ENCODE peak calls at places on chromosomes 6 and 20, in six cellular contexts. I, G, K, L, J and N are unnamed samples.
A peak's percentile ranks its signal among the peaks of the same experiment; 100 is the strongest.

GRCh38 chr6:129691709-129692108 is 18.3 kb downstream of the ARHGAP18 start:
- DNase-seq in L (no peak), J (no peak), K (no peak), I (no peak), G (no peak), N (no peak)

GRCh38 chr20:53884859-53885654 is 185.3 kb downstream of the BCAS1 start:
- DNase-seq in I (no peak), L (no peak), J (no peak), G (no peak), K (no peak), N (no peak)

GRCh38 chr6:20205722-20206154 is 6.5 kb downstream of the MBOAT1 start:
- DNase-seq in I (no peak), J (no peak), L (no peak), G (no peak), K (no peak), N (no peak)

GRCh38 chr6:147947521-147947920 is 395.1 kb upstream of the SASH1 start:
- DNase-seq in I (no peak), L (no peak), K (no peak), G (no peak), J (no peak), N (no peak)

GRCh38 chr6:56540950-56541600 is 101.6 kb downstream of the DST start:
- DNase-seq in I (no peak), J (no peak), G (no peak), K (no peak), L (no peak), N (no peak)

GRCh38 chr20:50842821-50843220 is 48.0 kb downstream of the BCAS4 start:
- DNase-seq in K (no peak), I (no peak), L (no peak), G (no peak), J (no peak), N (no peak)

GRCh38 chr20:12566596-12566995 is 442.2 kb upstream of the SPTLC3 start:
- DNase-seq in K (no peak), G (no peak), J (no peak), L (no peak), I (no peak), N (no peak)

GRCh38 chr20:6636209-6637159 is 131.0 kb upstream of the BMP2 start:
- DNase-seq in K (peak; percentile 66), I (no peak), L (no peak), J (no peak), G (peak; percentile 64), N (peak; percentile 35)

GRCh38 chr6:26594730-26595632 is 1.8 kb upstream of the ABT1 start:
- DNase-seq in I (no peak), L (peak; percentile 70), J (no peak), G (peak; percentile 77), K (peak; percentile 82), N (no peak)

GRCh38 chr6:140380371-140381218 is 1006.1 kb upstream of the CITED2 start:
- DNase-seq in J (no peak), I (no peak), L (no peak), G (peak; percentile 58), K (no peak), N (no peak)

GRCh38 chr6:132830236-132830799 is 15.9 kb downstream of the RPS12 start:
- DNase-seq in K (peak; percentile 72), L (no peak), I (no peak), J (no peak), G (no peak), N (no peak)

GRCh38 chr6:108782231-108783041 is 65.8 kb upstream of the ARMC2 start:
- DNase-seq in L (peak; percentile 88), J (peak; percentile 81), I (peak; percentile 90), G (peak; percentile 84), K (peak; percentile 92), N (peak; percentile 88)

GRCh38 chr20:24318569-24319352 is 150.7 kb upstream of the SYNDIG1 start:
- DNase-seq in K (no peak), G (no peak), L (no peak), J (no peak), I (no peak), N (no peak)

GRCh38 chr6:25156123-25156522 is 123.1 kb upstream of the CARMIL1 start:
- DNase-seq in G (no peak), I (no peak), K (no peak), J (no peak), L (no peak), N (no peak)

GRCh38 chr20:62203378-62204030 is 16.6 kb downstream of the HRH3 start:
- DNase-seq in I (peak; percentile 30), K (no peak), L (peak; percentile 22), J (no peak), G (no peak), N (no peak)

GRCh38 chr6:119501798-119502483 is 152.4 kb upstream of the MAN1A1 start:
- DNase-seq in L (no peak), I (no peak), J (no peak), K (no peak), G (no peak), N (no peak)

GRCh38 chr6:47083586-47084047 is 41.5 kb upstream of the ADGRF1 start:
- DNase-seq in L (peak; percentile 96), G (peak; percentile 65), J (peak; percentile 93), K (no peak), I (peak; percentile 89), N (peak; percentile 86)

GRCh38 chr6:107459283-107460073 is at the start of gene PDSS2:
- DNase-seq in K (peak; percentile 99), L (peak; percentile 98), J (peak; percentile 99), G (peak; percentile 94), I (peak; percentile 100), N (peak; percentile 100)

GRCh38 chr20:4138056-4138455 is 122.7 kb upstream of the RNF24 start:
- DNase-seq in I (no peak), J (no peak), K (no peak), G (no peak), L (no peak), N (no peak)

GRCh38 chr6:54366647-54367327 is 58.5 kb downstream of the TINAG start:
- DNase-seq in J (no peak), K (no peak), I (no peak), L (no peak), G (peak; percentile 24), N (no peak)

GRCh38 chr6:135182993-135183531 is 2.0 kb downstream of the MYB start:
- DNase-seq in G (peak; percentile 29), I (peak; percentile 70), J (no peak), K (peak; percentile 70), L (no peak), N (peak; percentile 57)

GRCh38 chr6:148435386-148435785 is 92.7 kb downstream of the SASH1 start:
- DNase-seq in K (no peak), J (no peak), L (no peak), I (no peak), G (no peak), N (no peak)

GRCh38 chr6:43606019-43606418 is 23.0 kb downstream of the GTPBP2 start:
- DNase-seq in G (no peak), L (no peak), I (no peak), J (no peak), K (no peak), N (no peak)

GRCh38 chr20:41408131-41408789 is 41.6 kb upstream of the EMILIN3 start:
- DNase-seq in L (no peak), J (no peak), G (no peak), I (no peak), K (no peak), N (no peak)

GRCh38 chr20:57693002-57693582 is 16.7 kb downstream of the PMEPA1 start:
- DNase-seq in I (peak; percentile 68), G (peak; percentile 99), L (no peak), J (no peak), K (peak; percentile 68), N (peak; percentile 47)

GRCh38 chr20:49768204-49769124 is 44.2 kb upstream of the SLC9A8 start:
- DNase-seq in L (peak; percentile 55), I (peak; percentile 70), G (peak; percentile 97), K (peak; percentile 95), J (no peak), N (peak; percentile 79)

GRCh38 chr20:60095456-60095855 is 137.2 kb downstream of the CDH26 start:
- DNase-seq in I (no peak), K (no peak), J (no peak), L (no peak), G (no peak), N (peak; percentile 32)

GRCh38 chr6:10837009-10837691 is 1.2 kb downstream of the MAK start:
- DNase-seq in L (peak; percentile 37), J (peak; percentile 36), K (peak; percentile 65), I (peak; percentile 54), G (peak; percentile 10), N (peak; percentile 35)
- H3K27ac ChIP-seq in L (no peak overlapping the region), J (peak overlapping the region; percentile 34), K (no peak overlapping the region), I (peak overlapping the region; percentile 86), G (peak overlapping the region; percentile 75), N (no peak overlapping the region)

GRCh38 chr6:8889514-8889913 is 454.2 kb upstream of the SLC35B3 start:
- DNase-seq in J (no peak), K (no peak), I (no peak), G (no peak), L (no peak), N (no peak)

GRCh38 chr6:8888468-8888867 is 453.1 kb upstream of the SLC35B3 start:
- DNase-seq in J (no peak), K (peak; percentile 64), L (no peak), G (no peak), I (no peak), N (no peak)
- TF ChIP-seq CTCF in J (peak; percentile 28), K (peak; percentile 64), L (no peak), G (peak; percentile 42), I (peak; percentile 25), N (no peak)

DNA sequence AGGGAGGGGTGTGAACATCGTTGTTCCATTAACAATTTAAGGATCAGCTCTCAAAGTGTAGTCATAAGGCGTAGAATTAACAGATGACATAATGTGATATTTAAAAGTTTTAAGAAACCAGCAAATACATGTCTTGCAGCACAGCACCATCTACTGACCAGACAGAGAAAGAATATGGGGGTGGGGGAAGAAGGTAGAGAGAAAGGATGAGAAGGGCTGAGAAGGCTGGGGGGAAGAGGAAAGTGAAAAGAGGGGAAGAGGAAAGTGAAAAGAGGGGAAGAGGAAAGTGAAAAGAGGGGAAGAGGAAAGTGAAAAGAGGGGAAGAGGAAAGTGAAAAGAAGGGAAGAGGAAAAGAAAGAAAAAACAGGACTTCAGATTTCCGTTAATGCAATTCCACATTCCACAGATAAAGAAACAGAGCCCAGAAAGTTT is 80.9 kb downstream of the HAO1 start:
- DNase-seq in J (no peak), I (no peak), G (peak; percentile 65), K (peak; percentile 72), L (no peak), N (peak; percentile 21)
- H3K27ac ChIP-seq in J (no peak overlapping the region), I (no peak overlapping the region), G (peak overlapping the region; percentile 36), K (no peak overlapping the region), L (no peak overlapping the region), N (no peak overlapping the region)

DNA sequence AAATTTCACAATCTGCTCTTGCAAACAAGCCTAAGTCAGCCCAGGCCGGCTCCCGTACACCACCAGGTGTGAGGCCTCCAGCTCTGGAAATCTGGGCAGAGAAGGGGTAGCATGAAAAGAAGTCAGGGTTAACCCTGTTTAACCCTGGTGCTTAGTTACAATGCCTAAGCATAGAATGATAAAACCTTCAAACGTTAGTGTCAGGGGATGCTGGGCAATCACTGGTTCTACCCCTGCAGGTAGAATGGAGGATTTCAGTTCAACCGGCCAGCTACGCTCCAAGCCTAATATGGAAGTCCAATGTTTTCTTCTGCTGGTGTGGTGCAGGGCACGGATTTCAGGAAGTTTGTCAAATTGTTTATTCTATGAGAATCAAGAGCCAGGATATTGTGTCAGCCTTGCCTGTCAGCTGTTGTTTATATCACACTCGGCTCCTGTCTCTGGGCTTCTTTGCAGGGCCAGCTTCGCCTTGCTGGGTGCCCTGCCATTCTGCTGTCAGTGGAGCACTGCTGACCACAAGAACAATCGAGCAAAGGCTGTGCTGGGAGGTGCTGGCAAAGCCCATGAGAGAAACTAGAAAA is 20.2 kb upstream of the CD93 start:
- DNase-seq in J (no peak), L (no peak), I (no peak), G (no peak), K (peak; percentile 32), N (no peak)
- TF ChIP-seq CTCF in J (peak; percentile 30), L (no peak), I (peak; percentile 40), G (no peak), K (no peak), N (no peak)